ENCODE peak calls at places on chromosomes 11 and 22, in ten cellular contexts. Z is CD4-positive, CD25-positive, alpha-beta regulatory T cell; C is CD8-positive, alpha-beta T cell; R is GM23338; O is uterus; N is heart left ventricle; M is heart right ventricle; B is left ventricle myocardium inferior; H is hepatocyte; J is mesenchymal stem cell. U is an unnamed sample.
A peak's percentile ranks its signal among the peaks of the same experiment; 100 is the strongest.

GRCh38 chr11:108538022-108538424 is 39.8 kb upstream of the POGLUT3 start:
- DNase-seq in M (no peak), N (no peak), Z (no peak), R (no peak), H (no peak), O (no peak), J (no peak), B (no peak), C (peak; percentile 5), U (no peak)

GRCh38 chr11:10590516-10590915 is 22.1 kb upstream of the LYVE1 start:
- DNase-seq in R (no peak), Z (no peak), M (no peak), J (no peak), O (no peak), C (no peak), N (no peak), B (no peak), H (no peak), U (no peak)

GRCh38 chr11:46374815-46375214 is 6.7 kb upstream of the MDK start:
- DNase-seq in R (no peak), J (no peak), N (no peak), C (no peak), Z (no peak), M (no peak), O (no peak), B (no peak), H (no peak), U (no peak)

GRCh38 chr11:109514313-109515018 is 92.5 kb downstream of the C11orf87 start:
- DNase-seq in R (no peak), N (no peak), J (no peak), M (no peak), C (no peak), O (no peak), H (no peak), Z (no peak), B (no peak), U (no peak)

GRCh38 chr11:46293616-46294015 is 16.2 kb downstream of the CREB3L1 start:
- DNase-seq in O (no peak), Z (no peak), N (no peak), C (no peak), H (peak; percentile 34), M (no peak), R (no peak), B (no peak), J (peak; percentile 95), U (no peak)

GRCh38 chr11:83195176-83195531 is 1.6 kb downstream of the ANKRD42 start:
- DNase-seq in J (peak; percentile 41), M (no peak), R (no peak), Z (no peak), O (no peak), N (no peak), H (peak; percentile 21), C (no peak), B (no peak), U (no peak)

GRCh38 chr22:35684270-35684700 is 33.4 kb upstream of the APOL5 start:
- DNase-seq in B (no peak), Z (no peak), O (peak; percentile 32), N (peak; percentile 12), J (peak; percentile 28), C (no peak), H (peak; percentile 18), R (peak; percentile 67), M (peak; percentile 28), U (no peak)

GRCh38 chr11:74731301-74732094 is at the start of gene CHRDL2:
- DNase-seq in B (no peak), R (peak; percentile 65), N (peak; percentile 20), O (peak; percentile 49), H (peak; percentile 63), Z (no peak), M (no peak), J (peak; percentile 18), C (no peak), U (no peak)

GRCh38 chr11:28628412-28628811 is 520.2 kb downstream of the METTL15 start:
- DNase-seq in J (no peak), O (no peak), C (no peak), M (no peak), B (no peak), H (no peak), Z (no peak), R (no peak), N (no peak), U (no peak)

GRCh38 chr11:83625336-83625735 is 339.2 kb upstream of the CCDC90B start:
- DNase-seq in B (no peak), H (no peak), C (no peak), J (no peak), N (no peak), O (no peak), R (no peak), M (no peak), Z (no peak), U (no peak)

GRCh38 chr11:57476223-57476882 is 16.0 kb downstream of the RTN4RL2 start:
- DNase-seq in N (peak; percentile 48), O (no peak), M (no peak), C (peak; percentile 37), Z (no peak), R (peak; percentile 67), J (no peak), H (peak; percentile 60), B (peak; percentile 57), U (no peak)

GRCh38 chr22:33023119-33023827 is 34.9 kb downstream of the SYN3 start:
- DNase-seq in M (no peak), C (no peak), N (no peak), H (no peak), J (no peak), O (no peak), B (no peak), Z (no peak), R (no peak), U (no peak)

GRCh38 chr11:59173080-59173963 is 1.4 kb downstream of the DTX4 start:
- DNase-seq in R (peak; percentile 81), B (no peak), H (peak; percentile 73), C (no peak), N (peak; percentile 30), M (peak; percentile 24), J (peak; percentile 36), O (peak; percentile 38), Z (no peak), U (peak; percentile 79)

GRCh38 chr11:76208829-76209670 is 2.7 kb upstream of the WNT11 start:
- DNase-seq in O (peak; percentile 65), C (peak; percentile 84), B (peak; percentile 82), M (peak; percentile 77), N (peak; percentile 79), Z (peak; percentile 71), J (peak; percentile 54), H (peak; percentile 88), R (peak; percentile 89), U (peak; percentile 89)

GRCh38 chr11:107785401-107785800 is 73.2 kb downstream of the SLC35F2 start:
- DNase-seq in O (no peak), H (no peak), R (no peak), C (no peak), J (peak; percentile 22), Z (no peak), M (no peak), B (no peak), N (no peak), U (no peak)

DNA sequence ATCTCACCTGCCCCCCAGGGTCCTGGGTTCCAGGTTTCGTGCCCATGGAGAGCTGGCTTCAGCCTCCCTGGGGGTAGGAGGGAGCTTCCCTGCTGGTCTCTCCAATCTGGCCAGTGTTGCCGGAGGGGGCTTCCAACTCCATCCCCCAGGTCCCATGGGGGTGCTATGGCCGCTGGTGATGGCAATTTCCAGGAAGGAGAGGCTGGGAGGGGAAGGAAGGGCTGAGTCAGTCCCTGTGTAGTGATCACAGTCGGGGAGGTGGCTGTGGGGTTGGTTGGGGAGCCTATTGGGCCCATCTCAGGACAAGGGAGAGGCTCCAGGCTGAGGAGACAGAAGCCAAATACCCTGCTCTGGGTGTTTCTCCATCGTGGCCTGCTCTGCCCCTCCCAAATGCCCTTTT is 5.7 kb upstream of the CDC42EP2 start:
- DNase-seq in H (no peak), Z (no peak), R (no peak), N (no peak), O (no peak), M (no peak), J (no peak), C (no peak), B (no peak), U (no peak)
- H3K27ac ChIP-seq in H (no peak overlapping the region), Z (no peak overlapping the region), R (no peak overlapping the region), N (peak overlapping the region; percentile 43), O (no peak overlapping the region), M (peak overlapping the region; percentile 64), J (no peak overlapping the region), C (no peak overlapping the region), B (peak overlapping the region; percentile 72), U (no peak overlapping the region)

GRCh38 chr11:19013181-19013857 is 47.2 kb downstream of the MRGPRX2 start:
- DNase-seq in C (no peak), R (peak; percentile 58), M (no peak), O (no peak), N (no peak), B (no peak), H (peak; percentile 6), Z (no peak), J (no peak), U (no peak)

DNA sequence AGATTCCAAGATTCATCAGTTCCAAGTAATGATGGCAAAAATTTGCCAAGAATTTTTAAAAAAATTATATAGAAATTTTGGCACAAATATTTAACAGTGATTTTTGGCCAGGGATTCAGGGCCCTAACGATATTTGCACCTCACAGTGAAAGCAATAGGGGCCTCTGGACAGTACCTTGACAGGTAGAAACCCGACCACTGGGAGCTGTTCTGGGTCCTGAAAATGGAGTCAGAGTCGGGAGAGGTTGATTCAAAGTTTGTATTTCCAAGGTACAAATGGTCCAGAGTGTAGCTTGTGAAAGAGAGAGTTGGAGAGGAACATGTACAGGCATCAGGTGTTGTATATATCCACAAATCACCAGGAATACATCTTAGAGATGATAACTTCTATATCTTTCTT is 41.6 kb downstream of the MRGPRX2 start:
- DNase-seq in B (no peak), Z (no peak), N (no peak), J (no peak), C (no peak), H (peak; percentile 68), M (no peak), R (peak; percentile 75), O (no peak), U (no peak)
- H3K27me3 ChIP-seq in B (peaks cover 22% of the 10 kb centered on the region), Z (peaks cover 6% of the 10 kb centered on the region), N (peaks cover 6% of the 10 kb centered on the region), J (peaks cover 23% of the 10 kb centered on the region), C (no peaks in the 10 kb centered on the region), H (no peaks in the 10 kb centered on the region), M (peaks cover 20% of the 10 kb centered on the region), R (no peaks in the 10 kb centered on the region), O (no peaks in the 10 kb centered on the region), U (no peaks in the 10 kb centered on the region)

GRCh38 chr11:1508491-1508891 is 21.9 kb upstream of the MOB2 start:
- DNase-seq in B (peak; percentile 9), O (no peak), H (no peak), M (no peak), N (no peak), R (no peak), C (no peak), Z (no peak), J (no peak), U (peak; percentile 57)
- H3K4me1 ChIP-seq in B (peaks cover 74% of the 10 kb centered on the region), O (peaks cover 9% of the 10 kb centered on the region), H (peaks cover 6% of the 10 kb centered on the region), M (peaks cover 85% of the 10 kb centered on the region), N (peaks cover 60% of the 10 kb centered on the region), R (peaks cover 12% of the 10 kb centered on the region), C (peaks cover 31% of the 10 kb centered on the region), Z (peaks cover 11% of the 10 kb centered on the region), J (peaks cover 9% of the 10 kb centered on the region), U (no peaks in the 10 kb centered on the region)

DNA sequence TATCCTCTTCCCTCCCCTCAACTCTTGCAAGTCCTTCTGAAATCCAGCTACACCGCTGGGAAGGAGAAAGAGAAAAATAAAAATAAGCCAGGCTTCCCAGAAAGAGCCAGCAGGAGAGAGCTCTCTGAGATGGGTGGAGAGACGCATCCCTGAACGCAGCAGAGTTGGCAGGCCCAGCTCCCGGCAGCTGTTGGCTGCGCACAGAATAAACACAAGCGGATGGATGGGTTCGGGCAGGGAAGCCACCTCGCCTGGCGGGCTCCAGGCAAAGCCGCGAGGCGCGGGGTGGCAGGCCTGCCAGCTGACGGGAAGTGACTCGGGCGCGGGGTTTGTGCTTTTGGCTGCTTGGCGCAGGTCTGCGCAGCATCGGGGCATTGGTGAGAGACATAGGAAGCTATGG is 537.7 kb downstream of the MIAT start:
- DNase-seq in N (peak; percentile 30), B (peak; percentile 69), H (no peak), J (no peak), C (no peak), O (peak; percentile 24), M (peak; percentile 26), Z (no peak), R (no peak), U (no peak)
- H3K27ac ChIP-seq in N (peak overlapping the region; percentile 55), B (peak overlapping the region; percentile 71), H (no peak overlapping the region), J (no peak overlapping the region), C (no peak overlapping the region), O (peak overlapping the region; percentile 37), M (peak overlapping the region; percentile 27), Z (no peak overlapping the region), R (no peak overlapping the region), U (no peak overlapping the region)

U was measured in aorta.